ENCODE peak calls at places on chromosomes 3 and 15, in eight cellular contexts. U, A, V, B, I, T, X and Y are unnamed samples.
A peak's percentile ranks its signal among the peaks of the same experiment; 100 is the strongest.

GRCh38 chr3:159860727-159861126 is 127.9 kb upstream of the IL12A start:
- DNase-seq in V (no peak), A (no peak), T (no peak), X (no peak), I (no peak), B (no peak), U (no peak), Y (no peak)

GRCh38 chr3:183291511-183292031 is 38.5 kb downstream of the B3GNT5 start:
- DNase-seq in A (no peak), U (no peak), V (no peak), B (no peak), I (no peak), X (peak; percentile 87), T (no peak), Y (no peak)

GRCh38 chr3:127831723-127832172 is 9.4 kb upstream of the MGLL start:
- DNase-seq in B (no peak), A (peak; percentile 87), I (no peak), X (no peak), U (peak; percentile 47), T (peak; percentile 78), V (no peak), Y (no peak)

GRCh38 chr3:194397757-194398312 is 1.2 kb downstream of the GP5 start:
- DNase-seq in X (peak; percentile 10), I (no peak), V (no peak), B (no peak), U (no peak), A (peak; percentile 61), T (no peak), Y (no peak)

GRCh38 chr3:78427303-78427702 is 1340.5 kb downstream of the ROBO1 start:
- DNase-seq in U (no peak), A (no peak), B (no peak), I (no peak), T (no peak), V (peak; percentile 63), X (no peak), Y (no peak)

GRCh38 chr3:18758047-18758704 is 333.0 kb upstream of the SATB1 start:
- DNase-seq in B (no peak), V (peak; percentile 4), U (peak; percentile 81), T (peak; percentile 55), I (no peak), A (no peak), X (peak; percentile 13), Y (peak; percentile 6)

GRCh38 chr3:26484140-26484539 is 138.4 kb upstream of the LRRC3B start:
- DNase-seq in X (no peak), U (no peak), I (no peak), A (no peak), V (no peak), T (no peak), B (no peak), Y (no peak)

GRCh38 chr3:21750831-21751391 is at the start of gene ZNF385D:
- DNase-seq in A (peak; percentile 61), B (no peak), X (peak; percentile 80), U (no peak), T (peak; percentile 15), I (peak; percentile 62), V (no peak), Y (no peak)

GRCh38 chr15:40080104-40080503 is 28.6 kb downstream of the BMF start:
- DNase-seq in V (no peak), B (no peak), T (no peak), U (no peak), I (no peak), X (no peak), A (no peak), Y (no peak)

GRCh38 chr3:66480666-66481065 is 20.2 kb downstream of the LRIG1 start:
- DNase-seq in U (peak; percentile 76), X (peak; percentile 69), I (no peak), T (no peak), A (no peak), B (no peak), V (no peak), Y (no peak)

GRCh38 chr3:115381573-115381912 is 234.5 kb upstream of the ZBTB20 start:
- DNase-seq in B (no peak), V (no peak), A (no peak), T (no peak), I (peak; percentile 56), U (no peak), X (no peak), Y (no peak)

GRCh38 chr3:136889947-136890346 is 27.9 kb downstream of the NCK1 start:
- DNase-seq in A (no peak), U (no peak), B (no peak), V (no peak), T (no peak), X (no peak), I (no peak), Y (no peak)

GRCh38 chr3:159191454-159191853 is 389.6 kb downstream of the MFSD1 start:
- DNase-seq in X (peak; percentile 78), A (no peak), V (peak; percentile 86), T (no peak), I (no peak), B (no peak), U (no peak), Y (no peak)

GRCh38 chr15:74175271-74176191 is 2.0 kb downstream of the ISLR start:
- DNase-seq in I (peak; percentile 41), T (no peak), V (no peak), A (peak; percentile 58), B (peak; percentile 72), X (no peak), U (no peak), Y (no peak)

GRCh38 chr3:38297537-38297936 is 15.4 kb downstream of the SLC22A14 start:
- DNase-seq in A (no peak), B (no peak), V (no peak), T (no peak), U (no peak), I (no peak), X (no peak), Y (no peak)

GRCh38 chr3:38297947-38298711 is 16.0 kb downstream of the SLC22A14 start:
- DNase-seq in A (no peak), T (no peak), X (peak; percentile 21), V (no peak), U (peak; percentile 23), I (no peak), B (no peak), Y (no peak)
- TF ChIP-seq CTCF in A (peak; percentile 35), T (no peak), X (peak; percentile 51), V (peak; percentile 45), U (peak; percentile 48), I (no peak), B (peak; percentile 69), Y (peak; percentile 63)

GRCh38 chr15:36596915-36597314 is 17.5 kb downstream of the CDIN1 start:
- DNase-seq in T (no peak), A (no peak), X (no peak), V (no peak), B (no peak), I (no peak), U (no peak), Y (no peak)

GRCh38 chr15:36591534-36592411 is 12.3 kb downstream of the CDIN1 start:
- DNase-seq in B (no peak), U (no peak), I (no peak), A (no peak), T (peak; percentile 16), V (no peak), X (peak; percentile 47), Y (no peak)

GRCh38 chr15:36595625-36596024 is 16.2 kb downstream of the CDIN1 start:
- DNase-seq in T (no peak), I (no peak), U (no peak), X (no peak), B (no peak), V (no peak), A (no peak), Y (no peak)

GRCh38 chr15:36590838-36591237 is 11.4 kb downstream of the CDIN1 start:
- DNase-seq in A (no peak), X (peak; percentile 89), V (peak; percentile 47), T (no peak), I (no peak), B (no peak), U (peak; percentile 58), Y (no peak)

GRCh38 chr15:36594556-36595090 is 15.2 kb downstream of the CDIN1 start:
- DNase-seq in I (no peak), X (no peak), U (peak; percentile 60), B (no peak), V (no peak), T (no peak), A (no peak), Y (no peak)
- H3K4me3 ChIP-seq in I (no peak overlapping the region), X (no peak overlapping the region), U (peak overlapping the region; percentile 20), B (no peak overlapping the region), V (no peak overlapping the region), T (no peak overlapping the region), A (no peak overlapping the region), Y (no peak overlapping the region)

GRCh38 chr3:27730774-27731659 is 8.9 kb upstream of the EOMES start:
- DNase-seq in X (no peak), V (no peak), B (no peak), T (no peak), I (no peak), U (no peak), A (no peak), Y (no peak)

GRCh38 chr3:27729748-27730611 is 7.9 kb upstream of the EOMES start:
- DNase-seq in U (no peak), A (no peak), V (no peak), I (no peak), B (no peak), X (no peak), T (no peak), Y (no peak)

GRCh38 chr3:27729325-27729724 is 7.2 kb upstream of the EOMES start:
- DNase-seq in V (no peak), T (no peak), B (no peak), I (no peak), U (no peak), A (no peak), X (no peak), Y (no peak)

GRCh38 chr3:27726240-27726639 is 4.1 kb upstream of the EOMES start:
- DNase-seq in T (no peak), A (no peak), I (no peak), X (no peak), V (no peak), B (no peak), U (no peak), Y (no peak)

DNA sequence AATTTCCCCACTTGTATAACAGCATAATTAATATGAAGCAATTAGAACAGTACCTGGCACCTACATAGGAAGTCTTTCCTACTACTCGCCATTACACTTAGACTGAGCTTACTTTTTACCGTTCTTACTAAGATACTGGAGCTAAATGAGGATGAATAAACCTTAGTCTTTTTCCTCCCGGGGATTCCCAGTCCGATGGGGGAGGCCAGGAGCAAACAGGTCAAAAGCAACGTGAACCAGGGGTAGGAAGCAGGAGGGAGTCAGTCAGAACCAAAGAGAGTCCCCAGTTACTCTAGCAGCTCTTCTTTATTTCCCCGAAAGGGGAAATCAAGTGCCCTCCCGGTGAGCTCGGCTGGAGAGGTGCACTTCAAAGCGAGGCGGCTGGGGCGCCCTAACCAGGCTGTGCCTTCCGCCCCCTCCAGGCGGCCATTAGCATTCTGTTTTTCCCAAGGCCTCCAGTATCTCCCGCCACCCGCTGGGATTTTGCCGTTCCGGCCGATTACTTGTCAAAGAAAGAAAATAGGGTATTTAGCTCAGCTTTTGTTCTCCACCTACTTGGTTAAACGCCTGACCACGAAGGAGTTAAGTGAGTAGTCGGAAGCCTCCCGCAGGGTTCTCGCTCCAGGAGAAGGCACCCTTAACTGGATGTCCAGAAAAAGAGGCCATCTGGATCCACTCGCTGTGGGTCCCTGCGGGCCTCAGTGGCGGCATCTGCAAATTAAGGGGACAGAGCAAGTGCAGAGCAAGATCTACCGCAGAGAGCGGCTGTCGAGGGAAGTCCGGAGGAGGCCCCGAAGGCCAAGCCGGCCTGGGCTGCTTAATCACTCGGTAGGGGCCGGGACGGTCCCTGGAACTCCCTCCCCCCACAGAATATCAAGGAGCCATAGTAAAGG is 6.3 kb upstream of the EOMES start:
- DNase-seq in B (no peak), V (no peak), A (no peak), I (no peak), X (no peak), T (no peak), U (no peak), Y (no peak)
- TF ChIP-seq CTCF in B (no peak), V (peak; percentile 9), A (no peak), I (no peak), X (peak; percentile 21), T (no peak), U (no peak), Y (peak; percentile 20)

GRCh38 chr3:38110314-38111050 is 26.4 kb downstream of the ACAA1 start:
- DNase-seq in V (no peak), T (no peak), I (no peak), U (no peak), X (no peak), B (no peak), A (no peak), Y (no peak)
- H3K4me3 ChIP-seq in V (no peak overlapping the region), T (no peak overlapping the region), I (no peak overlapping the region), U (no peak overlapping the region), X (no peak overlapping the region), B (no peak overlapping the region), A (no peak overlapping the region), Y (no peak overlapping the region)